ENCODE peak calls at places on chromosome 14, in nine cellular contexts. One of them, this sample, is unnamed.

GRCh38 chr14:34174973-34175372 is 224.1 kb upstream of the EGLN3 start:
- DNase-seq in M059J: no peak
- DNase-seq in NCI-H1105: peak
- DNase-seq in effector memory CD4-positive, alpha-beta T cell: no peak
- DNase-seq in GM23338: no peak
- DNase-seq in CD8-positive, alpha-beta memory T cell: no peak
- DNase-seq in nephron progenitor cell: no peak
- DNase-seq in left lobe of liver: no peak
- DNase-seq in neural progenitor cell: no peak
- DNase-seq in this sample: no peak

GRCh38 chr14:28298156-28298555 is 468.4 kb upstream of the FOXG1 start:
- DNase-seq in M059J: peak
- DNase-seq in NCI-H1105: no peak
- DNase-seq in effector memory CD4-positive, alpha-beta T cell: no peak
- DNase-seq in GM23338: no peak
- DNase-seq in CD8-positive, alpha-beta memory T cell: no peak
- DNase-seq in nephron progenitor cell: no peak
- DNase-seq in left lobe of liver: no peak
- DNase-seq in neural progenitor cell: no peak
- DNase-seq in this sample: no peak

GRCh38 chr14:23114669-23115491 is 4.2 kb downstream of the CEBPE start:
- DNase-seq in M059J: peak
- DNase-seq in NCI-H1105: no peak
- DNase-seq in effector memory CD4-positive, alpha-beta T cell: no peak
- DNase-seq in GM23338: no peak
- DNase-seq in CD8-positive, alpha-beta memory T cell: no peak
- DNase-seq in nephron progenitor cell: no peak
- DNase-seq in left lobe of liver: no peak
- DNase-seq in neural progenitor cell: no peak
- DNase-seq in this sample: peak

GRCh38 chr14:91412939-91413338 is 4.7 kb downstream of the CCDC88C start:
- DNase-seq in M059J: no peak
- DNase-seq in NCI-H1105: no peak
- DNase-seq in effector memory CD4-positive, alpha-beta T cell: no peak
- DNase-seq in GM23338: no peak
- DNase-seq in CD8-positive, alpha-beta memory T cell: no peak
- DNase-seq in nephron progenitor cell: no peak
- DNase-seq in left lobe of liver: no peak
- DNase-seq in neural progenitor cell: no peak
- DNase-seq in this sample: no peak

GRCh38 chr14:104400355-104400754 is 179.2 kb upstream of the C14orf180 start:
- DNase-seq in M059J: no peak
- DNase-seq in NCI-H1105: no peak
- DNase-seq in effector memory CD4-positive, alpha-beta T cell: no peak
- DNase-seq in GM23338: no peak
- DNase-seq in CD8-positive, alpha-beta memory T cell: no peak
- DNase-seq in nephron progenitor cell: no peak
- DNase-seq in left lobe of liver: no peak
- DNase-seq in neural progenitor cell: no peak
- DNase-seq in this sample: no peak

GRCh38 chr14:54787263-54787662 is 115.4 kb downstream of the GCH1 start:
- DNase-seq in M059J: no peak
- DNase-seq in NCI-H1105: no peak
- DNase-seq in effector memory CD4-positive, alpha-beta T cell: no peak
- DNase-seq in GM23338: no peak
- DNase-seq in CD8-positive, alpha-beta memory T cell: no peak
- DNase-seq in nephron progenitor cell: no peak
- DNase-seq in left lobe of liver: peak
- DNase-seq in neural progenitor cell: no peak
- DNase-seq in this sample: no peak

GRCh38 chr14:51880810-51881580 is 20.6 kb downstream of the GNG2 start:
- DNase-seq in M059J: peak
- DNase-seq in NCI-H1105: no peak
- DNase-seq in effector memory CD4-positive, alpha-beta T cell: no peak
- DNase-seq in GM23338: no peak
- DNase-seq in CD8-positive, alpha-beta memory T cell: no peak
- DNase-seq in nephron progenitor cell: no peak
- DNase-seq in left lobe of liver: no peak
- DNase-seq in neural progenitor cell: no peak
- DNase-seq in this sample: no peak

GRCh38 chr14:60668431-60669112 is 19.3 kb upstream of the SIX1 start:
- DNase-seq in M059J: no peak
- DNase-seq in NCI-H1105: no peak
- DNase-seq in effector memory CD4-positive, alpha-beta T cell: no peak
- DNase-seq in GM23338: no peak
- DNase-seq in CD8-positive, alpha-beta memory T cell: no peak
- DNase-seq in nephron progenitor cell: no peak
- DNase-seq in left lobe of liver: no peak
- DNase-seq in neural progenitor cell: no peak
- DNase-seq in this sample: no peak

GRCh38 chr14:68520637-68521556 is 272.0 kb downstream of the ZFP36L1 start:
- DNase-seq in M059J: peak
- DNase-seq in NCI-H1105: no peak
- DNase-seq in effector memory CD4-positive, alpha-beta T cell: no peak
- DNase-seq in GM23338: peak
- DNase-seq in CD8-positive, alpha-beta memory T cell: no peak
- DNase-seq in nephron progenitor cell: no peak
- DNase-seq in left lobe of liver: peak
- DNase-seq in neural progenitor cell: no peak
- DNase-seq in this sample: peak

GRCh38 chr14:88542857-88543795 is 11.7 kb downstream of the PTPN21 start:
- DNase-seq in M059J: no peak
- DNase-seq in NCI-H1105: no peak
- DNase-seq in effector memory CD4-positive, alpha-beta T cell: no peak
- DNase-seq in GM23338: no peak
- DNase-seq in CD8-positive, alpha-beta memory T cell: no peak
- DNase-seq in nephron progenitor cell: no peak
- DNase-seq in left lobe of liver: no peak
- DNase-seq in neural progenitor cell: no peak
- DNase-seq in this sample: no peak

GRCh38 chr14:75259510-75259855 is 19.1 kb upstream of the FOS start:
- DNase-seq in M059J: no peak
- DNase-seq in NCI-H1105: peak
- DNase-seq in effector memory CD4-positive, alpha-beta T cell: no peak
- DNase-seq in GM23338: peak
- DNase-seq in CD8-positive, alpha-beta memory T cell: no peak
- DNase-seq in nephron progenitor cell: no peak
- DNase-seq in left lobe of liver: no peak
- DNase-seq in neural progenitor cell: no peak
- DNase-seq in this sample: peak

GRCh38 chr14:97390031-97390729 is 593.0 kb downstream of the VRK1 start:
- DNase-seq in M059J: no peak
- DNase-seq in NCI-H1105: no peak
- DNase-seq in effector memory CD4-positive, alpha-beta T cell: no peak
- DNase-seq in GM23338: no peak
- DNase-seq in CD8-positive, alpha-beta memory T cell: no peak
- DNase-seq in nephron progenitor cell: no peak
- DNase-seq in left lobe of liver: no peak
- DNase-seq in neural progenitor cell: no peak
- DNase-seq in this sample: no peak

GRCh38 chr14:63905370-63905769 is 52.6 kb downstream of the SYNE2 start:
- DNase-seq in M059J: no peak
- DNase-seq in NCI-H1105: no peak
- DNase-seq in effector memory CD4-positive, alpha-beta T cell: no peak
- DNase-seq in GM23338: no peak
- DNase-seq in CD8-positive, alpha-beta memory T cell: no peak
- DNase-seq in nephron progenitor cell: no peak
- DNase-seq in left lobe of liver: no peak
- DNase-seq in neural progenitor cell: no peak
- DNase-seq in this sample: no peak

This sample was measured in Daoy.